ENCODE peak calls at places on chromosomes 16 and 17, in five cellular contexts. U is mesendoderm, G is T-helper 1 cell, B is NCI-H748 treated with DMSO at 0.1 percent for 48 hours, J is COR-L47. O is an unnamed sample.

GRCh38 chr17:71505200-71505599 is 615.6 kb upstream of the SOX9 start:
- DNase-seq in U (peak; percentile 14), G (no peak), B (no peak), J (no peak), O (no peak)

GRCh38 chr16:30561212-30561816 is 3.1 kb upstream of the ZNF764 start:
- DNase-seq in U (no peak), G (peak; percentile 35), B (no peak), J (no peak), O (peak; percentile 53)

GRCh38 chr17:63001689-63002394 is 35.8 kb downstream of the TANC2 start:
- DNase-seq in U (no peak), G (no peak), B (no peak), J (no peak), O (no peak)

GRCh38 chr16:892536-893255 is 78.1 kb downstream of the LMF1 start:
- DNase-seq in U (peak; percentile 11), G (no peak), B (no peak), J (no peak), O (peak; percentile 15)

GRCh38 chr17:45814622-45815606 is 29.8 kb upstream of the SPPL2C start:
- DNase-seq in U (no peak), G (no peak), B (no peak), J (no peak), O (no peak)

GRCh38 chr17:75067856-75068255 is 19.9 kb upstream of the SLC16A5 start:
- DNase-seq in U (no peak), G (peak; percentile 77), B (no peak), J (no peak), O (no peak)

GRCh38 chr16:21950782-21951521 is 2.2 kb upstream of the UQCRC2 start:
- DNase-seq in U (peak; percentile 26), G (peak; percentile 40), B (peak; percentile 1), J (peak; percentile 8), O (peak; percentile 73)

GRCh38 chr16:75257886-75258806 is 6.7 kb upstream of the BCAR1 start:
- DNase-seq in U (no peak), G (no peak), B (no peak), J (no peak), O (no peak)

O was measured in dermis blood vessel endothelial cell.